ENCODE peak calls at places on chromosomes 4 and X, in five cellular contexts. R is NCI-H460, V is mammary epithelial cell, D is T-helper 17 cell, T is SK-MEL-5. H is an unnamed sample.
A peak's percentile ranks its signal among the peaks of the same experiment; 100 is the strongest.

GRCh38 chrX:12370444-12371089 is 232.3 kb downstream of the FRMPD4 start:
- DNase-seq in R (no peak), V (no peak), D (no peak), T (no peak), H (no peak)

GRCh38 chrX:87900320-87900908 is 382.8 kb downstream of the KLHL4 start:
- DNase-seq in R (no peak), V (peak; percentile 3), D (no peak), T (no peak), H (peak; percentile 1)

GRCh38 chr4:5547651-5548249 is 160.6 kb downstream of the EVC2 start:
- DNase-seq in R (no peak), V (no peak), D (no peak), T (no peak), H (no peak)

GRCh38 chrX:31837445-31837844 is 765.6 kb upstream of the FTHL17 start:
- DNase-seq in R (no peak), V (no peak), D (no peak), T (no peak), H (no peak)

GRCh38 chr4:114900934-114901333 is 212.5 kb downstream of the NDST4 start:
- DNase-seq in R (no peak), V (no peak), D (no peak), T (no peak), H (no peak)

GRCh38 chr4:53649357-53649756 is 58.1 kb upstream of the LNX1 start:
- DNase-seq in R (no peak), V (no peak), D (no peak), T (no peak), H (no peak)

GRCh38 chr4:962231-963208 is 10.8 kb downstream of the DGKQ start:
- DNase-seq in R (no peak), V (no peak), D (no peak), T (no peak), H (peak; percentile 47)

GRCh38 chr4:126583509-126583908 is 1049.2 kb upstream of the INTU start:
- DNase-seq in R (peak; percentile 18), V (peak; percentile 20), D (no peak), T (peak; percentile 61), H (peak; percentile 37)

GRCh38 chr4:20326977-20327376 is 75.3 kb downstream of the SLIT2 start:
- DNase-seq in R (no peak), V (no peak), D (no peak), T (no peak), H (no peak)

GRCh38 chr4:96675420-96675819 is 835.5 kb downstream of the PDHA2 start:
- DNase-seq in R (no peak), V (no peak), D (no peak), T (no peak), H (no peak)

GRCh38 chr4:142984871-142985585 is 138.9 kb upstream of the INPP4B start:
- DNase-seq in R (peak; percentile 4), V (peak; percentile 16), D (no peak), T (peak; percentile 63), H (peak; percentile 27)

GRCh38 chr4:1836650-1837049 is 19.3 kb downstream of the LETM1 start:
- DNase-seq in R (no peak), V (no peak), D (no peak), T (no peak), H (no peak)

GRCh38 chrX:119760026-119760902 is 1.9 kb downstream of the SOWAHD start:
- DNase-seq in R (no peak), V (no peak), D (no peak), T (no peak), H (no peak)

GRCh38 chr4:151905197-151905596 is 144.4 kb upstream of the GATB start:
- DNase-seq in R (no peak), V (no peak), D (no peak), T (no peak), H (no peak)

GRCh38 chrX:149819371-149819770 is 37.6 kb downstream of the MAGEA9 start:
- DNase-seq in R (no peak), V (peak; percentile 89), D (no peak), T (peak; percentile 76), H (no peak)

GRCh38 chr4:114466299-114466698 is 132.3 kb upstream of the UGT8 start:
- DNase-seq in R (no peak), V (no peak), D (no peak), T (no peak), H (no peak)

GRCh38 chrX:2500091-2500680 is 590 bp downstream of the DHRSX start:
- DNase-seq in R (peak; percentile 45), V (peak; percentile 52), D (no peak), T (peak; percentile 14), H (no peak)

GRCh38 chrX:23598561-23598960 is 68.7 kb upstream of the PRDX4 start:
- DNase-seq in R (no peak), V (no peak), D (no peak), T (no peak), H (no peak)

GRCh38 chrX:40158036-40158706 is 60.4 kb upstream of the BCOR start:
- DNase-seq in R (no peak), V (no peak), D (peak; percentile 28), T (no peak), H (peak; percentile 44)

GRCh38 chr4:3372264-3372932 is 69.4 kb upstream of the HGFAC start:
- DNase-seq in R (no peak), V (no peak), D (no peak), T (no peak), H (no peak)

GRCh38 chr4:163702736-163703135 is 208.2 kb downstream of the TMA16 start:
- DNase-seq in R (no peak), V (no peak), D (no peak), T (no peak), H (no peak)

GRCh38 chr4:83125738-83126141 is 11.2 kb upstream of the PLAC8 start:
- DNase-seq in R (no peak), V (no peak), D (peak; percentile 9), T (no peak), H (no peak)

GRCh38 chrX:129651756-129652564 is 2.8 kb downstream of the APLN start:
- DNase-seq in R (no peak), V (no peak), D (no peak), T (no peak), H (no peak)

GRCh38 chrX:63918611-63919010 is 133.6 kb upstream of the ARHGEF9 start:
- DNase-seq in R (no peak), V (peak; percentile 28), D (no peak), T (peak; percentile 50), H (peak; percentile 64)

GRCh38 chr4:101970555-101970954 is 180.0 kb downstream of the BANK1 start:
- DNase-seq in R (no peak), V (no peak), D (no peak), T (no peak), H (no peak)

GRCh38 chrX:110430293-110431076 is 71.8 kb downstream of the RTL9 start:
- DNase-seq in R (no peak), V (no peak), D (no peak), T (no peak), H (no peak)

GRCh38 chrX:140360924-140361323 is 143.9 kb downstream of the SOX3 start:
- DNase-seq in R (no peak), V (no peak), D (no peak), T (no peak), H (no peak)

GRCh38 chrX:71621644-71622346 is 3.5 kb upstream of the CXCR3 start:
- DNase-seq in R (no peak), V (no peak), D (no peak), T (no peak), H (no peak)

H was measured in NCI-H82.